ENCODE peak calls at places on chromosomes 12 and 14, in six cellular contexts. D is non-pigmented ciliary epithelial cell, R is hepatic stellate cell, G is GM23338, I is NCI-H1694 treated with DMSO at 0.1 percent for 48 hours, B is M059J. M is an unnamed sample.

GRCh38 chr12:105931104-105931503 is 207.7 kb downstream of the NUAK1 start:
- DNase-seq in I (no peak), B (no peak), D (no peak), G (no peak), R (no peak), M (no peak)

GRCh38 chr12:49762468-49762847 is 21.1 kb downstream of the TMBIM6 start:
- DNase-seq in R (no peak), D (no peak), G (peak; percentile 17), I (no peak), B (no peak), M (no peak)

GRCh38 chr14:90775441-90775840 is 40.8 kb downstream of the TTC7B start:
- DNase-seq in R (no peak), D (no peak), B (no peak), G (no peak), I (no peak), M (no peak)

GRCh38 chr12:81518638-81519037 is 240.5 kb downstream of the PPFIA2 start:
- DNase-seq in I (no peak), D (no peak), B (no peak), G (no peak), R (no peak), M (no peak)

GRCh38 chr12:66290716-66291200 is 11.5 kb upstream of the HELB start:
- DNase-seq in I (no peak), B (no peak), R (no peak), D (no peak), G (no peak), M (no peak)

GRCh38 chr12:44405267-44405666 is 470.8 kb downstream of the NELL2 start:
- DNase-seq in D (no peak), B (no peak), R (no peak), I (no peak), G (peak; percentile 59), M (no peak)

GRCh38 chr14:77186911-77187648 is 5.5 kb downstream of the TMEM63C start:
- DNase-seq in I (no peak), G (peak; percentile 36), B (peak; percentile 94), R (no peak), D (peak; percentile 11), M (no peak)

GRCh38 chr12:56679834-56680575 is 8.1 kb downstream of the PTGES3 start:
- DNase-seq in B (no peak), G (no peak), D (no peak), R (no peak), I (no peak), M (no peak)

GRCh38 chr12:80582431-80582830 is 125.0 kb upstream of the MYF6 start:
- DNase-seq in B (no peak), G (no peak), D (no peak), I (no peak), R (no peak), M (no peak)

GRCh38 chr14:35410858-35411257 is 6.3 kb upstream of the NFKBIA start:
- DNase-seq in R (no peak), I (no peak), D (no peak), G (no peak), B (no peak), M (no peak)

GRCh38 chr12:70971395-70971794 is 50.9 kb upstream of the PTPRR start:
- DNase-seq in I (no peak), D (no peak), G (no peak), B (peak; percentile 30), R (no peak), M (no peak)

GRCh38 chr14:50139192-50139591 is 22.8 kb upstream of the VCPKMT start:
- DNase-seq in D (no peak), R (no peak), B (peak; percentile 91), I (no peak), G (peak; percentile 79), M (no peak)

GRCh38 chr12:19482036-19482435 is 42.7 kb downstream of the AEBP2 start:
- DNase-seq in R (no peak), B (no peak), G (peak; percentile 21), D (no peak), I (no peak), M (no peak)

GRCh38 chr14:93246534-93246933 is 39.5 kb downstream of the UBR7 start:
- DNase-seq in G (no peak), B (peak; percentile 9), D (no peak), R (no peak), I (no peak), M (no peak)

GRCh38 chr14:64955297-64955696 is 12.8 kb upstream of the GPX2 start:
- DNase-seq in B (no peak), R (no peak), D (no peak), G (no peak), I (no peak), M (no peak)

GRCh38 chr12:127785535-127785934 is 481.4 kb upstream of the TMEM132C start:
- DNase-seq in R (peak; percentile 47), B (peak; percentile 63), G (no peak), D (peak; percentile 28), I (no peak), M (no peak)

GRCh38 chr14:75234173-75234855 is 44.3 kb upstream of the FOS start:
- DNase-seq in I (no peak), B (peak; percentile 89), R (peak; percentile 56), G (no peak), D (peak; percentile 89), M (no peak)

GRCh38 chr14:94404561-94404960 is 16.2 kb upstream of the SERPINA1 start:
- DNase-seq in D (no peak), I (no peak), R (no peak), B (no peak), G (no peak), M (no peak)